ENCODE peak calls at places on chromosomes 13 and 19, in ten cellular contexts. L is fibroblast of lung; G is CD4-positive, alpha-beta memory T cell; T is HCT116; K is aorta; S is HAP-1; R is Peyer's patch; A is effector memory CD4-positive, alpha-beta T cell; V is heart right ventricle; P is ovary. D is an unnamed sample. For H3K36me3, the result is how much of the 10 kb centered on the place peaks cover.

GRCh38 chr19:15107056-15108010 is at the start of gene SYDE1:
- DNase-seq in K (peak), S (peak), A (no peak), P (peak), R (no peak), L (peak), V (peak), G (no peak), T (no peak), D (peak)

GRCh38 chr13:93262729-93263128 is 36.1 kb downstream of the GPC6 start:
- DNase-seq in V (no peak), L (peak), K (no peak), P (no peak), R (no peak), G (no peak), S (no peak), A (no peak), T (no peak), D (no peak)

GRCh38 chr13:43730642-43731041 is 56.1 kb downstream of the ENOX1 start:
- DNase-seq in K (no peak), R (no peak), P (no peak), G (no peak), A (no peak), S (no peak), L (peak), T (no peak), V (peak), D (no peak)

GRCh38 chr13:81888855-81889254 is 1547.9 kb upstream of the SPRY2 start:
- DNase-seq in A (no peak), R (no peak), L (no peak), T (no peak), G (no peak), K (no peak), S (no peak), V (no peak), P (no peak), D (no peak)

GRCh38 chr19:10617409-10618121 is 7.8 kb upstream of the SLC44A2 start:
- DNase-seq in A (no peak), G (no peak), P (no peak), V (no peak), T (no peak), L (peak), S (no peak), R (no peak), K (no peak), D (no peak)

GRCh38 chr13:72782717-72783116 is 784 bp downstream of the PIBF1 start:
- DNase-seq in P (no peak), V (no peak), T (no peak), S (peak), K (no peak), A (no peak), R (no peak), G (no peak), L (peak), D (no peak)

GRCh38 chr13:98206946-98207345 is 29.9 kb upstream of the RNF113B start:
- DNase-seq in S (no peak), P (no peak), A (no peak), R (no peak), K (no peak), G (no peak), V (no peak), L (peak), T (no peak), D (no peak)

GRCh38 chr13:51697181-51697580 is 106.8 kb downstream of the DHRS12 start:
- DNase-seq in A (no peak), T (no peak), K (no peak), L (peak), S (no peak), V (no peak), G (no peak), R (no peak), P (no peak), D (no peak)

GRCh38 chr19:6590458-6591319 is at the start of gene CD70:
- DNase-seq in V (no peak), S (peak), A (peak), K (no peak), T (no peak), R (no peak), G (peak), L (no peak), P (no peak), D (peak)

GRCh38 chr13:51585234-51585672 is 991 bp downstream of the WDFY2 start:
- DNase-seq in T (no peak), G (peak), K (no peak), P (no peak), V (no peak), S (no peak), R (no peak), L (peak), A (no peak), D (no peak)

GRCh38 chr13:31878955-31879354 is 139.6 kb downstream of the RXFP2 start:
- DNase-seq in L (no peak), A (no peak), P (no peak), S (no peak), T (no peak), G (no peak), R (no peak), K (no peak), V (no peak), D (no peak)

GRCh38 chr19:46288896-46289588 is 7.8 kb upstream of the HIF3A start:
- DNase-seq in R (no peak), T (no peak), G (no peak), P (peak), S (no peak), K (no peak), A (no peak), L (peak), V (peak), D (no peak)

GRCh38 chr13:110380359-110381028 is 73.4 kb downstream of the COL4A2 start:
- DNase-seq in T (no peak), R (no peak), L (peak), V (no peak), A (no peak), P (no peak), G (no peak), K (peak), S (no peak), D (no peak)

GRCh38 chr19:13884726-13885591 is 8.0 kb downstream of the NANOS3 start:
- DNase-seq in L (no peak), P (no peak), S (no peak), K (no peak), G (no peak), R (peak), V (no peak), T (no peak), A (no peak), D (peak)

GRCh38 chr13:20714563-20715339 is 11.3 kb downstream of the IL17D start:
- DNase-seq in L (peak), T (no peak), P (peak), V (peak), G (no peak), A (no peak), S (no peak), K (peak), R (no peak), D (no peak)

GRCh38 chr13:35851238-35851814 is 279.9 kb downstream of the DCLK1 start:
- DNase-seq in R (no peak), L (no peak), P (no peak), T (no peak), S (no peak), A (no peak), K (no peak), G (no peak), V (no peak), D (no peak)
- H3K4me3 ChIP-seq in R (no peak), L (no peak), P (no peak), T (no peak), S (no peak), A (no peak), K (no peak), G (no peak), V (no peak), D (no peak)

GRCh38 chr19:40214936-40215335 is 3.2 kb downstream of the TTC9B start:
- DNase-seq in L (no peak), A (no peak), S (no peak), G (no peak), V (no peak), K (no peak), R (no peak), T (no peak), P (no peak), D (peak)

GRCh38 chr19:40213882-40214570 is 4.2 kb downstream of the TTC9B start:
- DNase-seq in V (no peak), A (no peak), G (no peak), S (no peak), K (no peak), T (no peak), L (no peak), R (no peak), P (no peak), D (peak)

GRCh38 chr19:40208602-40209001 is 9.6 kb downstream of the TTC9B start:
- DNase-seq in V (no peak), G (no peak), P (no peak), L (no peak), T (no peak), A (no peak), R (no peak), K (no peak), S (no peak), D (no peak)

GRCh38 chr19:40213251-40213793 is 4.9 kb downstream of the TTC9B start:
- DNase-seq in L (no peak), R (no peak), T (no peak), S (no peak), A (no peak), K (no peak), P (no peak), G (no peak), V (no peak), D (peak)

GRCh38 chr19:40210919-40211318 is 7.3 kb downstream of the TTC9B start:
- DNase-seq in K (no peak), S (no peak), T (no peak), G (no peak), R (no peak), L (no peak), P (no peak), A (no peak), V (no peak), D (peak)
- H3K36me3 ChIP-seq in K (under half), S (under half), T (under half), G (under half), R (under half), L (under half), P (under half), A (under half), V (under half), D (under half)

GRCh38 chr19:32676895-32677359 is 1.3 kb downstream of the RGS9BP start:
- DNase-seq in S (peak), G (no peak), R (no peak), P (no peak), A (no peak), T (no peak), K (no peak), V (peak), L (no peak), D (no peak)
- H3K4me3 ChIP-seq in S (peak), G (no peak), R (no peak), P (no peak), A (no peak), T (no peak), K (no peak), V (peak), L (no peak), D (peak)

DNA sequence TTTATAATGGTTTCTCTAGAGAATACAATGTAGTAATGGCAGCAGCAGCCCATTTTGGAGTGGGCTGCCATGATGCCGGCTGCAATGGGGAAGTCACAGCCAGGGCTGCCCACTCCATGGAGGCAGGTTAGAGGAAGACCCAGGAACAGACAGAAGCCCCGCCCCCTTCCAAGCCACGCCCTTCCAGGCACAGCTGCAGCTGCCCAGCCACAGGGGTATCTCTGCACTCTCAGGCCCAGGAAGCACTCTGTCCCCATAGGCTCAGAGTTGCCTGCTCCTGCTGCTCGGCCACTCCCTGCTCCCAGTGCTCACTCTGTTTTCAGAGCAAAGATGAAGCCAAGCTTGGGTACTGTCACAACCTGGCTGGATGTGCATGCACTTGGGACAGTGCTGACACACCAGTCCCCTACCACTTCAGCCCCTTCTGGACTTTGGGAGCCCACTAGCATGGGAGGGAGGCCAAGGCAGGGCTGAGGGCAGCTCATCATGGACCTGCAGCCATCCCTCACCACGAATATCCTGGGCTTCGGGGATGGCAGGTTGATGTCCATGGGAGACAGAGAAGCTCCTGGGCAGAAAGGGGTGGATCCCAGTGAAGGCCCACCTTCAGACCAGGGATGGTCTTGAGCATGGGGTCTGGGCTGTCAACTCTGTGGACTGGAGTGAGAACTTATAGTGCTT is 1224.2 kb downstream of the SLITRK5 start:
- DNase-seq in S (no peak), G (no peak), T (no peak), V (no peak), P (no peak), K (peak), A (no peak), L (no peak), R (no peak), D (peak)
- H3K36me3 ChIP-seq in S (under half), G (under half), T (under half), V (under half), P (under half), K (under half), A (under half), L (under half), R (under half), D (under half)

DNA sequence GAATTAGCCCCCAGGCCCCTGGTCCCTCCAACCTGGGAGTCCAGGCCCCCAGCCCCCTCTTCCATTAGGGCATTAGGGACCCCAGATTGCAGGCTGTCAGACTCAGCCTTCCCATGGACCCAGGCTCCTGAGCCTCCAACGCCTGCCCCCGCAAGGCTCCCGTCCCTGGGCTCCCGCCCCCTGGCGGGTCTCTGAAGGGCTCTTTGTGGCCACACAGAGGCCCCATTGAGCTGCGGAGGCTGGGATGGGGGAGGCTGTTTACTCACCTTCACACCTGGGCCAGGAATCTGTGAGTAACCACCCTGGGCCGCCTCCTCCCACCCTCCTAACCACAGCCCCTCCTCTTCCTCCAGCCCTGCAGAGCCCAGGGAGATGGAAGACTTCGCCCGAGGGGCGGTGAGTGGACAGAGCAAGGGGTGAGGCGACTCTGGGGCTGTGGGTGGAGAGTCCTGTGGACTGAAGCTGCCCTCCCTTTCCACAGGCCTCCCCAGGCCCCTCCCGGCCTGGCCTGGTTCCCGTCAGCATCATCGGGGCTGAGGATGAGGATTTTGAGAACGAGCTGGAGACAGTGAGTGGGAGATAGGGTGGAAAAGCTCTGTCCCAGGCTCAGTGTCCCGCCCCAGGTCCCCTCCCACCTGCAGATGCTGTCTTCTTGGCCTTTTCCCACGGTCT is 4.9 kb downstream of the ARHGEF1 start:
- DNase-seq in V (no peak), K (no peak), G (peak), L (no peak), R (peak), A (peak), T (peak), S (no peak), P (no peak), D (peak)
- H3K4me3 ChIP-seq in V (no peak), K (no peak), G (peak), L (no peak), R (peak), A (peak), T (peak), S (no peak), P (no peak), D (no peak)